ENCODE peak calls at places on chromosomes 5 and 9, in four cellular contexts. E is GM03348; S is epithelial cell of proximal tubule; X is stimulated activated CD8-positive, alpha-beta memory T cell treated with anti-CD3 and anti-CD28 coated beads, Interleukin-15, amount 100 ng/mL, for 1 hour. G is an unnamed sample.

GRCh38 chr9:125701351-125701750 is 5.7 kb downstream of the MAPKAP1 start:
- DNase-seq in E (peak), S (peak), X (no peak), G (no peak)

GRCh38 chr5:80240368-80240986 is 15.4 kb downstream of the SERINC5 start:
- DNase-seq in E (no peak), S (no peak), X (no peak), G (no peak)

GRCh38 chr9:69980591-69980990 is 63.1 kb upstream of the MAMDC2 start:
- DNase-seq in E (no peak), S (no peak), X (no peak), G (no peak)

GRCh38 chr9:124632077-124632621 is 125.0 kb upstream of the NR5A1 start:
- DNase-seq in E (no peak), S (no peak), X (no peak), G (no peak)

GRCh38 chr5:177964471-177964870 is 31.6 kb downstream of the PROP1 start:
- DNase-seq in E (no peak), S (no peak), X (no peak), G (no peak)

GRCh38 chr5:14165375-14166091 is 22.4 kb downstream of the TRIO start:
- DNase-seq in E (no peak), S (no peak), X (no peak), G (no peak)

GRCh38 chr5:180739958-180740357 is at the start of gene OR2Y1:
- DNase-seq in E (no peak), S (no peak), X (no peak), G (no peak)

GRCh38 chr9:4016789-4017188 is 283.1 kb downstream of the GLIS3 start:
- DNase-seq in E (no peak), S (no peak), X (no peak), G (no peak)

GRCh38 chr9:100443781-100444768 is 17.1 kb downstream of the MSANTD3 start:
- DNase-seq in E (peak), S (no peak), X (no peak), G (no peak)

GRCh38 chr9:130283514-130284248 is 18.1 kb downstream of the HMCN2 start:
- DNase-seq in E (no peak), S (no peak), X (no peak), G (no peak)

GRCh38 chr5:150338546-150338945 is 19.0 kb upstream of the TCOF1 start:
- DNase-seq in E (no peak), S (no peak), X (no peak), G (no peak)

GRCh38 chr9:15837079-15837679 is 284.3 kb downstream of the CCDC171 start:
- DNase-seq in E (peak), S (peak), X (no peak), G (peak)